ENCODE peak calls at places on chromosomes 5 and 9, in eight cellular contexts. S is dorsolateral prefrontal cortex; Z is suprapubic skin; A is MM.1S; O is endothelial cell of umbilical vein; V is CD4-positive, alpha-beta T cell; D is GM10248; P is choroid plexus epithelial cell. K is an unnamed sample.

GRCh38 chr9:13430717-13431116 is 151.2 kb upstream of the MPDZ start:
- DNase-seq in S (no peak), Z (no peak), A (no peak), O (no peak), V (no peak), D (no peak), P (no peak), K (no peak)

GRCh38 chr9:134687556-134687955 is 46.0 kb downstream of the COL5A1 start:
- DNase-seq in S (no peak), Z (no peak), A (no peak), O (no peak), V (no peak), D (no peak), P (no peak), K (no peak)

GRCh38 chr9:36499156-36499886 is 73.4 kb upstream of the MELK start:
- DNase-seq in S (no peak), Z (no peak), A (no peak), O (no peak), V (no peak), D (no peak), P (no peak), K (no peak)

GRCh38 chr5:172841-173251 is 18.4 kb upstream of the LRRC14B start:
- DNase-seq in S (no peak), Z (peak; percentile 52), A (no peak), O (no peak), V (no peak), D (no peak), P (no peak), K (no peak)

GRCh38 chr9:131864531-131864930 is 124.7 kb upstream of the RAPGEF1 start:
- DNase-seq in S (no peak), Z (no peak), A (no peak), O (no peak), V (no peak), D (no peak), P (no peak), K (no peak)

GRCh38 chr9:114894801-114895433 is 35.5 kb downstream of the TNFSF8 start:
- DNase-seq in S (no peak), Z (no peak), A (no peak), O (peak; percentile 99), V (no peak), D (no peak), P (peak; percentile 95), K (no peak)

GRCh38 chr9:98742325-98743280 is 33.9 kb upstream of the GABBR2 start:
- DNase-seq in S (no peak), Z (no peak), A (no peak), O (no peak), V (no peak), D (no peak), P (peak; percentile 44), K (no peak)

GRCh38 chr9:122261469-122261881 is 3.2 kb downstream of the RBM18 start:
- DNase-seq in S (no peak), Z (peak; percentile 80), A (no peak), O (peak; percentile 31), V (no peak), D (no peak), P (peak; percentile 75), K (no peak)

GRCh38 chr5:73654861-73655318 is 28.9 kb downstream of the ARHGEF28 start:
- DNase-seq in S (no peak), Z (no peak), A (no peak), O (no peak), V (no peak), D (no peak), P (peak; percentile 55), K (no peak)

GRCh38 chr5:150104550-150104870 is 18.2 kb upstream of the CSF1R start:
- DNase-seq in S (no peak), Z (no peak), A (no peak), O (no peak), V (no peak), D (no peak), P (no peak), K (no peak)

GRCh38 chr5:180918380-180918779 is 19.4 kb downstream of the BTNL8 start:
- DNase-seq in S (no peak), Z (no peak), A (no peak), O (no peak), V (no peak), D (no peak), P (no peak), K (no peak)

GRCh38 chr9:131361202-131361833 is 32.6 kb upstream of the PRRC2B start:
- DNase-seq in S (no peak), Z (no peak), A (no peak), O (peak; percentile 45), V (no peak), D (no peak), P (peak; percentile 21), K (no peak)

GRCh38 chr9:21833090-21833801 is 30.8 kb downstream of the MTAP start:
- DNase-seq in S (no peak), Z (no peak), A (no peak), O (no peak), V (no peak), D (peak; percentile 18), P (no peak), K (no peak)

GRCh38 chr5:74648835-74649286 is 8.3 kb upstream of the ENC1 start:
- DNase-seq in S (no peak), Z (no peak), A (peak; percentile 78), O (peak; percentile 69), V (peak; percentile 12), D (peak; percentile 65), P (peak; percentile 80), K (no peak)

GRCh38 chr5:94385767-94386166 is 232.6 kb downstream of the KIAA0825 start:
- DNase-seq in S (no peak), Z (no peak), A (no peak), O (no peak), V (no peak), D (no peak), P (no peak), K (no peak)

GRCh38 chr5:108818613-108819272 is 71.0 kb downstream of the FER start:
- DNase-seq in S (no peak), Z (no peak), A (peak; percentile 62), O (no peak), V (no peak), D (peak; percentile 45), P (peak; percentile 75), K (no peak)

GRCh38 chr5:51373880-51374523 is 9.2 kb upstream of the ISL1 start:
- DNase-seq in S (no peak), Z (no peak), A (no peak), O (no peak), V (no peak), D (no peak), P (no peak), K (no peak)

GRCh38 chr5:77143998-77144836 is 57.1 kb upstream of the ZBED3 start:
- DNase-seq in S (peak; percentile 83), Z (peak; percentile 85), A (peak; percentile 67), O (peak; percentile 66), V (peak; percentile 54), D (peak; percentile 57), P (peak; percentile 92), K (peak; percentile 50)

GRCh38 chr9:124474151-124474550 is 23.9 kb downstream of the ADGRD2 start:
- DNase-seq in S (no peak), Z (no peak), A (no peak), O (no peak), V (no peak), D (no peak), P (no peak), K (no peak)

GRCh38 chr9:100213730-100214477 is 114.9 kb downstream of the INVS start:
- DNase-seq in S (no peak), Z (no peak), A (no peak), O (no peak), V (no peak), D (no peak), P (peak; percentile 82), K (no peak)

GRCh38 chr9:27538668-27539067 is 9.1 kb upstream of the MOB3B start:
- DNase-seq in S (no peak), Z (no peak), A (no peak), O (no peak), V (no peak), D (no peak), P (no peak), K (no peak)

GRCh38 chr5:111670826-111671492 is 86.0 kb downstream of the NREP start:
- DNase-seq in S (no peak), Z (no peak), A (no peak), O (peak; percentile 15), V (no peak), D (no peak), P (peak; percentile 9), K (no peak)
- TF ChIP-seq CTCF in S (no peak), Z (no peak), A (no peak), O (no peak), V (no peak), D (no peak), P (peak; percentile 27), K (peak; percentile 40)

DNA sequence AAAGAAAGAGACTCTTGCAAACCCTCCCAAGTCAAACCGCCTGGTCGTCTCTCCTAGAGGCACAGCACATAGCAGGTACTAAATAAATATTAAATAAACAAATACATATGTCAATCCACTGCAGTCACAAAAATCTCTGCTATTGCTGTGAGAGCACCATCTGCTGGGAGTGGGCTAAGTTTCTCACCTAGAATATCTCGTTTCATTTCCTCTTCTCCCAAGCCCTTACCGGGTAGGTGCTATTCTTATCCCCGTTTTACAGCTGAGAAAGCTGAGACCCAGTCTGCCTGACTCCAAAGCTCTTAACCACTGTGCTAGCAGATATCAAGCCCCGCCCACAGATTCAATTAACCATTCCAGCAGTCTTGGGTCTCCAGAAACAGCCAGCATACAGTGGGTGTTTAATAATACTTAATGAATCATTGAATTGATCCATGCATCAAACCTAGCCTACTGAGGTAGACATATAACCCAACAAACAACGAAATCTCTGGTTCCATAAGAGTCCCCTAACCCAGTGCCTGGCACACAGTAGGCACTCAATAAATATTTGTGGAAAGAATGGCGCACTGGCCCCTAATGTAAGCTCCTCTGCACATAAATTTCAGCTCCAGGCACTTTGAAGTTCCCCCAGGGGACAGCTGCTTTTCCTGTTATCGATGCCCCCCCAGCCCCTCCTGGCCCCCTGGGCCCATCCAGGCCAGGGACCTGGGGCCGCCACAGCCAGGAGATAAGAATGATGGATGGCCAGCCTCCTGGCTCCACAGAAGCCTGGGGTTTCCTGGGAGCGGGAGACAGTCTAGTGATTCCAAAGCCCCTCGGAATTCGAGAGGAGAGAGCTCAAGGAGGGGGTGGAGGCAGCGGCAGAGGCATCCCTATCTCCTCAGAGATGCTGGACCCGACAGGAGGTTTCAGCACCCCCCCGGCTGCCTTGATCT is 98.1 kb upstream of the HAND1 start:
- DNase-seq in S (no peak), Z (no peak), A (peak; percentile 79), O (no peak), V (no peak), D (peak; percentile 76), P (peak; percentile 21), K (no peak)
- TF ChIP-seq CTCF in S (no peak), Z (no peak), A (peak; percentile 58), O (no peak), V (no peak), D (peak; percentile 25), P (peak; percentile 42), K (no peak)

GRCh38 chr5:5146530-5147160 is 6.5 kb downstream of the ADAMTS16 start:
- DNase-seq in S (no peak), Z (no peak), A (no peak), O (no peak), V (no peak), D (no peak), P (peak; percentile 44), K (no peak)
- TF ChIP-seq CTCF in S (no peak), Z (no peak), A (no peak), O (no peak), V (no peak), D (no peak), P (no peak), K (no peak)

GRCh38 chr5:162243651-162244050 is 176.1 kb downstream of the GABRG2 start:
- DNase-seq in S (no peak), Z (no peak), A (no peak), O (no peak), V (no peak), D (no peak), P (no peak), K (no peak)

GRCh38 chr5:162248107-162248713 is 180.6 kb downstream of the GABRG2 start:
- DNase-seq in S (no peak), Z (no peak), A (no peak), O (no peak), V (no peak), D (no peak), P (no peak), K (no peak)
- TF ChIP-seq CTCF in S (no peak), Z (no peak), A (peak; percentile 31), O (no peak), V (no peak), D (no peak), P (peak; percentile 8), K (peak; percentile 57)

K was measured in progenitor cell of endocrine pancreas.